ENCODE peak calls at places on chromosomes 16 and 17, in six cellular contexts. One of them, this sample, is unnamed. For H3K4me1, the result is how much of the 10 kb centered on the place peaks cover.

GRCh38 chr16:4200000-4200780 is 41.7 kb downstream of the SRL start:
- DNase-seq in colonic mucosa: peak
- DNase-seq in IMR-90: peak
- DNase-seq in Karpas-422: peak
- DNase-seq in mammary epithelial cell: peak
- DNase-seq in K562: peak
- DNase-seq in this sample: peak

GRCh38 chr16:13036600-13036999 is 135.2 kb downstream of the SHISA9 start:
- DNase-seq in K562: peak
- DNase-seq in IMR-90: peak
- DNase-seq in Karpas-422: peak
- DNase-seq in colonic mucosa: peak
- DNase-seq in mammary epithelial cell: peak
- DNase-seq in this sample: peak

GRCh38 chr17:66406701-66407644 is 104.6 kb downstream of the PRKCA start:
- DNase-seq in mammary epithelial cell: no peak
- DNase-seq in IMR-90: no peak
- DNase-seq in K562: peak
- DNase-seq in colonic mucosa: no peak
- DNase-seq in Karpas-422: no peak
- DNase-seq in this sample: no peak

GRCh38 chr17:55284001-55284884 is 19.5 kb downstream of the HLF start:
- DNase-seq in IMR-90: no peak
- DNase-seq in colonic mucosa: no peak
- DNase-seq in mammary epithelial cell: no peak
- DNase-seq in Karpas-422: no peak
- DNase-seq in K562: no peak
- DNase-seq in this sample: peak

GRCh38 chr16:3842994-3843393 is 37.5 kb downstream of the CREBBP start:
- DNase-seq in IMR-90: no peak
- DNase-seq in Karpas-422: no peak
- DNase-seq in colonic mucosa: no peak
- DNase-seq in K562: no peak
- DNase-seq in mammary epithelial cell: no peak
- DNase-seq in this sample: no peak

GRCh38 chr17:29115906-29116651 is 64.1 kb downstream of the MYO18A start:
- DNase-seq in IMR-90: peak
- DNase-seq in colonic mucosa: no peak
- DNase-seq in K562: peak
- DNase-seq in mammary epithelial cell: peak
- DNase-seq in Karpas-422: peak
- DNase-seq in this sample: peak

GRCh38 chr17:6670999-6671398 is 19.4 kb downstream of the C17orf100 start:
- DNase-seq in mammary epithelial cell: no peak
- DNase-seq in IMR-90: no peak
- DNase-seq in Karpas-422: no peak
- DNase-seq in colonic mucosa: no peak
- DNase-seq in K562: no peak
- DNase-seq in this sample: peak

GRCh38 chr16:1245452-1246005 is 5.0 kb downstream of the TPSAB1 start:
- DNase-seq in IMR-90: no peak
- DNase-seq in colonic mucosa: no peak
- DNase-seq in K562: no peak
- DNase-seq in mammary epithelial cell: no peak
- DNase-seq in Karpas-422: no peak
- DNase-seq in this sample: no peak

GRCh38 chr16:89360760-89361435 is 129.5 kb downstream of the ANKRD11 start:
- DNase-seq in IMR-90: no peak
- DNase-seq in Karpas-422: no peak
- DNase-seq in K562: no peak
- DNase-seq in mammary epithelial cell: no peak
- DNase-seq in colonic mucosa: no peak
- DNase-seq in this sample: peak

GRCh38 chr17:81991684-81992513 is 14.5 kb downstream of the ASPSCR1 start:
- DNase-seq in colonic mucosa: peak
- DNase-seq in mammary epithelial cell: peak
- DNase-seq in Karpas-422: no peak
- DNase-seq in IMR-90: peak
- DNase-seq in K562: no peak
- DNase-seq in this sample: peak

GRCh38 chr17:81371910-81372760 is 23.1 kb upstream of the BAHCC1 start:
- DNase-seq in IMR-90: peak
- DNase-seq in Karpas-422: no peak
- DNase-seq in K562: peak
- DNase-seq in mammary epithelial cell: no peak
- DNase-seq in colonic mucosa: no peak
- DNase-seq in this sample: peak

GRCh38 chr16:75593825-75594820 is 27.9 kb downstream of the GABARAPL2 start:
- DNase-seq in colonic mucosa: no peak
- DNase-seq in mammary epithelial cell: peak
- DNase-seq in IMR-90: peak
- DNase-seq in Karpas-422: no peak
- DNase-seq in K562: peak
- DNase-seq in this sample: peak

GRCh38 chr16:500699-501098 is 26.8 kb upstream of the CAPN15 start:
- DNase-seq in K562: no peak
- DNase-seq in colonic mucosa: no peak
- DNase-seq in mammary epithelial cell: no peak
- DNase-seq in Karpas-422: peak
- DNase-seq in IMR-90: no peak
- DNase-seq in this sample: no peak

GRCh38 chr17:45228985-45229517 is 7.4 kb downstream of the FMNL1 start:
- DNase-seq in colonic mucosa: peak
- DNase-seq in IMR-90: peak
- DNase-seq in K562: peak
- DNase-seq in mammary epithelial cell: peak
- DNase-seq in Karpas-422: peak
- DNase-seq in this sample: peak
- H3K4me1 ChIP-seq in colonic mucosa: under half
- H3K4me1 ChIP-seq in IMR-90: under half
- H3K4me1 ChIP-seq in K562: half or more
- H3K4me1 ChIP-seq in mammary epithelial cell: half or more
- H3K4me1 ChIP-seq in Karpas-422: under half
- H3K4me1 ChIP-seq in this sample: under half

GRCh38 chr17:4334332-4334731 is 32.1 kb downstream of the UBE2G1 start:
- DNase-seq in mammary epithelial cell: no peak
- DNase-seq in K562: no peak
- DNase-seq in IMR-90: no peak
- DNase-seq in colonic mucosa: no peak
- DNase-seq in Karpas-422: no peak
- DNase-seq in this sample: no peak

GRCh38 chr17:4334776-4335175 is 31.7 kb downstream of the UBE2G1 start:
- DNase-seq in mammary epithelial cell: no peak
- DNase-seq in colonic mucosa: no peak
- DNase-seq in Karpas-422: no peak
- DNase-seq in K562: no peak
- DNase-seq in IMR-90: no peak
- DNase-seq in this sample: no peak

GRCh38 chr17:4332296-4332970 is 34.0 kb downstream of the UBE2G1 start:
- DNase-seq in mammary epithelial cell: peak
- DNase-seq in K562: no peak
- DNase-seq in Karpas-422: no peak
- DNase-seq in colonic mucosa: no peak
- DNase-seq in IMR-90: peak
- DNase-seq in this sample: peak

GRCh38 chr17:4331614-4332013 is 34.9 kb downstream of the UBE2G1 start:
- DNase-seq in mammary epithelial cell: no peak
- DNase-seq in K562: peak
- DNase-seq in Karpas-422: no peak
- DNase-seq in IMR-90: no peak
- DNase-seq in colonic mucosa: no peak
- DNase-seq in this sample: no peak

GRCh38 chr17:4333041-4333440 is 33.4 kb downstream of the UBE2G1 start:
- DNase-seq in Karpas-422: no peak
- DNase-seq in K562: no peak
- DNase-seq in colonic mucosa: no peak
- DNase-seq in mammary epithelial cell: no peak
- DNase-seq in IMR-90: no peak
- DNase-seq in this sample: no peak
- H3K9ac ChIP-seq in Karpas-422: no peak
- H3K9ac ChIP-seq in K562: no peak
- H3K9ac ChIP-seq in colonic mucosa: no peak
- H3K9ac ChIP-seq in mammary epithelial cell: peak
- H3K9ac ChIP-seq in IMR-90: no peak
- H3K9ac ChIP-seq in this sample: no peak

DNA sequence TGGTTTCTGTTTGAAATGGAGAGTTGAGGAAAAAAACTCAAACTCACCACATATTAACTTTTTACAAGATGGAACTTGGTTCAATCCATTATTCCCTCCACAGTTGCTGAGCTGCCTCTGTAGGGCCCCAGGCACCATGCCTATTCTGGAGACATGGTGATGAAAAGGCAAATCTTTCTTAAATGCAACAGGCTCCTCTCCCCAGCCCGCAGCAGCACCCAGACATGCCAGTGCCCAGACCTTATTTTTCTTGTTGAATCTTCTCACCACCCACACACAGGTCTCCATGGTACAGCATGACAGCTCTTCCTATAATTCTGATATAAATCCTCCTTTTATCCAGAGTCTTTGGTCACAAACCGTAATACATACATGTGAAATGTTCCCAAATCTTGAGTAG is 7.6 kb downstream of the CYTH1 start:
- DNase-seq in colonic mucosa: no peak
- DNase-seq in mammary epithelial cell: peak
- DNase-seq in IMR-90: no peak
- DNase-seq in Karpas-422: no peak
- DNase-seq in K562: no peak
- DNase-seq in this sample: no peak
- H3K4me3 ChIP-seq in colonic mucosa: no peak
- H3K4me3 ChIP-seq in mammary epithelial cell: peak
- H3K4me3 ChIP-seq in IMR-90: no peak
- H3K4me3 ChIP-seq in Karpas-422: no peak
- H3K4me3 ChIP-seq in K562: no peak
- H3K4me3 ChIP-seq in this sample: no peak

DNA sequence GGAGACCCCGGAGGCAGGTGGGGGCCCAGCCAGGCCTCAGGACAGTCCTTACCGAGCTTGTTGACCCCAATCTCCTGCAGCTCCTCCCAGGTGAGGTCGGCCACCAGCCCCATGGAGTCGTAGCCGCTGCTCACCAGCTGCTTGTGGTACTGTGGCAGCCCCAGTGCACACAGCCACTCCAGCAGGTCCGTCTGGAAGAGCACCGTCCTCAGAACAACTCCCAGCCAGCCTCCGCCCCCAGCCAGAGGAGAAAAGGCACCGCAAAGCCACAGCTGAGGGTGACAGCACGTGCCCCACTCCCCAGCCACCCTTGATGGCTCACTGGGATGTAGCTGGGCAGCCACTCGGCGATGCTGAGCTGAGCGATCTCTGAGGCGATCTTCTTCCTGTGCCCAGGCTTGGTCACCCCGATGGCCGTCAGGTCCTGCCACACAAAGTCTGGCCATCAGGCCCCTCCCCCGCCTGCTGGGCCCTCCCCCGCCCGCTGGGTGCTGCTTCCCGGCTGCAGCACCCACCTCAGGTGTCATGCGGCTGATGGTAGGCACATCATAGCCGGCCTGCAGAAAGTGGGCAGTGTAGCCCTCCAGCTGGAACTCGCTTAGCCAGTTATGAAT is 11.9 kb downstream of the CASKIN2 start:
- DNase-seq in K562: no peak
- DNase-seq in colonic mucosa: no peak
- DNase-seq in IMR-90: no peak
- DNase-seq in mammary epithelial cell: no peak
- DNase-seq in Karpas-422: no peak
- DNase-seq in this sample: no peak
- H3K4me1 ChIP-seq in K562: under half
- H3K4me1 ChIP-seq in colonic mucosa: under half
- H3K4me1 ChIP-seq in IMR-90: under half
- H3K4me1 ChIP-seq in mammary epithelial cell: under half
- H3K4me1 ChIP-seq in Karpas-422: under half
- H3K4me1 ChIP-seq in this sample: under half

GRCh38 chr16:59169168-59169567 is 435.1 kb upstream of the GOT2 start:
- DNase-seq in Karpas-422: no peak
- DNase-seq in mammary epithelial cell: peak
- DNase-seq in IMR-90: no peak
- DNase-seq in K562: no peak
- DNase-seq in colonic mucosa: no peak
- DNase-seq in this sample: no peak
- H3K9ac ChIP-seq in Karpas-422: no peak
- H3K9ac ChIP-seq in mammary epithelial cell: no peak
- H3K9ac ChIP-seq in IMR-90: no peak
- H3K9ac ChIP-seq in K562: no peak
- H3K9ac ChIP-seq in colonic mucosa: no peak
- H3K9ac ChIP-seq in this sample: no peak

GRCh38 chr16:72168365-72168764 is 3.6 kb downstream of the PMFBP1 start:
- DNase-seq in IMR-90: no peak
- DNase-seq in Karpas-422: no peak
- DNase-seq in colonic mucosa: no peak
- DNase-seq in mammary epithelial cell: no peak
- DNase-seq in K562: no peak
- DNase-seq in this sample: no peak
- H3K4me3 ChIP-seq in IMR-90: no peak
- H3K4me3 ChIP-seq in Karpas-422: no peak
- H3K4me3 ChIP-seq in colonic mucosa: no peak
- H3K4me3 ChIP-seq in mammary epithelial cell: no peak
- H3K4me3 ChIP-seq in K562: no peak
- H3K4me3 ChIP-seq in this sample: no peak

GRCh38 chr16:68197250-68197649 is 38.7 kb downstream of the ESRP2 start:
- DNase-seq in IMR-90: peak
- DNase-seq in Karpas-422: no peak
- DNase-seq in K562: no peak
- DNase-seq in colonic mucosa: no peak
- DNase-seq in mammary epithelial cell: peak
- DNase-seq in this sample: no peak
- H3K4me1 ChIP-seq in IMR-90: under half
- H3K4me1 ChIP-seq in Karpas-422: half or more
- H3K4me1 ChIP-seq in K562: under half
- H3K4me1 ChIP-seq in colonic mucosa: under half
- H3K4me1 ChIP-seq in mammary epithelial cell: under half
- H3K4me1 ChIP-seq in this sample: under half

GRCh38 chr17:78893684-78894083 is 9.3 kb downstream of the CEP295NL start:
- DNase-seq in IMR-90: no peak
- DNase-seq in K562: no peak
- DNase-seq in colonic mucosa: no peak
- DNase-seq in Karpas-422: no peak
- DNase-seq in mammary epithelial cell: no peak
- DNase-seq in this sample: no peak

GRCh38 chr17:78897639-78897996 is 5.4 kb downstream of the CEP295NL start:
- DNase-seq in Karpas-422: no peak
- DNase-seq in mammary epithelial cell: no peak
- DNase-seq in IMR-90: no peak
- DNase-seq in colonic mucosa: no peak
- DNase-seq in K562: no peak
- DNase-seq in this sample: no peak

GRCh38 chr17:78896834-78897638 is 6.0 kb downstream of the CEP295NL start:
- DNase-seq in IMR-90: no peak
- DNase-seq in K562: no peak
- DNase-seq in mammary epithelial cell: no peak
- DNase-seq in Karpas-422: no peak
- DNase-seq in colonic mucosa: no peak
- DNase-seq in this sample: no peak

GRCh38 chr17:78896091-78896833 is 6.7 kb downstream of the CEP295NL start:
- DNase-seq in K562: no peak
- DNase-seq in Karpas-422: no peak
- DNase-seq in IMR-90: no peak
- DNase-seq in colonic mucosa: no peak
- DNase-seq in mammary epithelial cell: no peak
- DNase-seq in this sample: no peak

GRCh38 chr17:78895322-78895721 is 7.7 kb downstream of the CEP295NL start:
- DNase-seq in mammary epithelial cell: no peak
- DNase-seq in Karpas-422: no peak
- DNase-seq in colonic mucosa: no peak
- DNase-seq in IMR-90: no peak
- DNase-seq in K562: no peak
- DNase-seq in this sample: no peak
- H3K9ac ChIP-seq in mammary epithelial cell: no peak
- H3K9ac ChIP-seq in Karpas-422: no peak
- H3K9ac ChIP-seq in colonic mucosa: no peak
- H3K9ac ChIP-seq in IMR-90: no peak
- H3K9ac ChIP-seq in K562: no peak
- H3K9ac ChIP-seq in this sample: no peak